ENCODE peak calls at places on chromosomes 11 and 22, in six cellular contexts. G, X, C, D, Z and K are unnamed samples.

GRCh38 chr11:15965562-15966250 is 390.6 kb downstream of the SOX6 start:
- DNase-seq in G (no peak), X (no peak), C (no peak), D (no peak), Z (no peak), K (peak; percentile 74)

GRCh38 chr11:15038963-15039362 is 34.4 kb upstream of the CALCB start:
- DNase-seq in G (no peak), X (peak; percentile 51), C (no peak), D (peak; percentile 23), Z (no peak), K (no peak)

GRCh38 chr11:126485021-126485781 is 129.7 kb downstream of the ST3GAL4 start:
- DNase-seq in G (no peak), X (peak; percentile 78), C (no peak), D (no peak), Z (no peak), K (no peak)

GRCh38 chr11:33699515-33700424 is 856 bp downstream of the C11orf91 start:
- DNase-seq in G (peak; percentile 77), X (peak; percentile 51), C (peak; percentile 5), D (no peak), Z (no peak), K (no peak)

GRCh38 chr11:4539603-4540219 is 5.3 kb upstream of the OR52M1 start:
- DNase-seq in G (peak; percentile 60), X (peak; percentile 67), C (peak; percentile 38), D (peak; percentile 63), Z (peak; percentile 23), K (no peak)

GRCh38 chr11:44621784-44622183 is 56.3 kb downstream of the CD82 start:
- DNase-seq in G (peak; percentile 45), X (no peak), C (no peak), D (no peak), Z (no peak), K (no peak)

GRCh38 chr22:20421507-20421874 is 16.1 kb downstream of the SCARF2 start:
- DNase-seq in G (no peak), X (no peak), C (no peak), D (no peak), Z (no peak), K (no peak)

GRCh38 chr11:66419825-66420224 is 1.0 kb upstream of the NPAS4 start:
- DNase-seq in G (no peak), X (no peak), C (no peak), D (peak; percentile 85), Z (no peak), K (no peak)

GRCh38 chr11:61126266-61126665 is 24.0 kb downstream of the CD5 start:
- DNase-seq in G (peak; percentile 88), X (no peak), C (no peak), D (peak; percentile 56), Z (no peak), K (no peak)

GRCh38 chr11:132466983-132467382 is 1065.3 kb downstream of the OPCML start:
- DNase-seq in G (no peak), X (no peak), C (no peak), D (peak; percentile 37), Z (no peak), K (no peak)

GRCh38 chr11:63289658-63290057 is 46.3 kb upstream of the SLC22A25 start:
- DNase-seq in G (no peak), X (no peak), C (no peak), D (no peak), Z (no peak), K (no peak)

GRCh38 chr11:93567406-93567819 is 24.2 kb upstream of the SMCO4 start:
- DNase-seq in G (peak; percentile 91), X (peak; percentile 35), C (no peak), D (no peak), Z (no peak), K (no peak)

GRCh38 chr11:123173040-123173855 is 21.8 kb downstream of the CLMP start:
- DNase-seq in G (no peak), X (peak; percentile 98), C (no peak), D (no peak), Z (no peak), K (peak; percentile 96)

GRCh38 chr22:19105867-19106802 is 16.1 kb downstream of the DGCR2 start:
- DNase-seq in G (no peak), X (no peak), C (peak; percentile 64), D (peak; percentile 47), Z (peak; percentile 11), K (no peak)

GRCh38 chr11:134662629-134663360 is 250.8 kb upstream of the B3GAT1 start:
- DNase-seq in G (no peak), X (no peak), C (no peak), D (no peak), Z (no peak), K (no peak)

GRCh38 chr11:11177156-11177808 is 175.8 kb downstream of the CSNK2A3 start:
- DNase-seq in G (no peak), X (no peak), C (no peak), D (no peak), Z (no peak), K (peak; percentile 25)

GRCh38 chr22:48084041-48084748 is 1321.7 kb downstream of the TBC1D22A start:
- DNase-seq in G (no peak), X (no peak), C (no peak), D (peak; percentile 25), Z (no peak), K (no peak)

GRCh38 chr11:105719073-105719846 is 109.4 kb downstream of the GRIA4 start:
- DNase-seq in G (no peak), X (no peak), C (no peak), D (no peak), Z (no peak), K (no peak)

GRCh38 chr11:35751664-35752061 is 89.1 kb downstream of the TRIM44 start:
- DNase-seq in G (no peak), X (no peak), C (no peak), D (no peak), Z (no peak), K (peak; percentile 80)

DNA sequence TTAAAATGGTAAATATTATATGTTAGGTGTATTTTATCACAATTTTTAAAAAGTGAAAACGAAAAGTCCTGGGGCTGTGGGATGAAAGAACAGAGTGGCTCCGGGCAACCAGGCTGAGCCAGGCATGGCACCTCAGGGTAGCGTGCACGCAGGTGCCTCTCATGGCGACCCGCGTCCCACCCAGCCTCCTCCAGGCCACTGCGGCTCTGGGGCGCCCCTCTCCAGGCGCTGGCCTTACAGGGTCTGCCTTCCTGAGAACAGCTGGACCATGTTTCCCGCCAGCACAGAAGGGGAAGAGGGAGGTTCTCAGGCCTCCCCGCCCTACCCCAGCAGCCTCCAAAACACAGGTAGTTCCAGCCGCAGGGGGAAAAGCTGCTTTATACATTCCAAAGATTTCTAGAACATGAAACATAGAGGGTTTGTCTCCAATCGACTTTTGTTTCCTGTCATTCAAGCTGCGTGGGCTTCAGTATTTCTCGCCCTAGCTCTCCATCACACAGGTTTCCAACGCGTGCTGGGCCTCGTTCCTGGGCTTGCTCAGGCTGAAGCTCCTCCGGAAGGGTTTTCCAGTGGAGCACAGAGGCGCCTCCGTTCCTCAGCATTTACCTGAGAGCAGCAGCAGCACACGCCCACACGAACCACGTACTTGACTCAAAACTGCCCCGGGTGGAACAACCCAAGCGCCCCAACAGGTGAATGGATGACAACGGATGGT is 10.5 kb downstream of the EHD1 start:
- DNase-seq in G (no peak), X (no peak), C (no peak), D (no peak), Z (no peak), K (peak; percentile 90)
- H3K4me1 ChIP-seq in G (peaks cover 49% of the 10 kb centered on the region), X (peaks cover 63% of the 10 kb centered on the region), C (peaks cover 99% of the 10 kb centered on the region), D (peaks cover 36% of the 10 kb centered on the region), Z (peaks cover 100% of the 10 kb centered on the region), K (peaks cover 49% of the 10 kb centered on the region)

GRCh38 chr22:45302047-45302446 is 7.7 kb upstream of the FAM118A start:
- DNase-seq in G (no peak), X (peak; percentile 95), C (no peak), D (no peak), Z (no peak), K (no peak)

GRCh38 chr22:45302751-45303150 is 7.0 kb upstream of the FAM118A start:
- DNase-seq in G (no peak), X (no peak), C (no peak), D (no peak), Z (no peak), K (peak; percentile 66)

GRCh38 chr22:45305456-45306065 is 4.2 kb upstream of the FAM118A start:
- DNase-seq in G (no peak), X (no peak), C (no peak), D (no peak), Z (no peak), K (no peak)

GRCh38 chr22:45306139-45306538 is 3.6 kb upstream of the FAM118A start:
- DNase-seq in G (no peak), X (no peak), C (no peak), D (no peak), Z (no peak), K (no peak)

GRCh38 chr22:45304971-45305370 is 4.8 kb upstream of the FAM118A start:
- DNase-seq in G (no peak), X (no peak), C (no peak), D (no peak), Z (no peak), K (no peak)
- H3K27ac ChIP-seq in G (no peak overlapping the region), X (no peak overlapping the region), C (no peak overlapping the region), D (no peak overlapping the region), Z (no peak overlapping the region), K (peak overlapping the region; percentile 79)

GRCh38 chr22:34324763-34325162 is 404.5 kb upstream of the LARGE1 start:
- DNase-seq in G (peak; percentile 60), X (no peak), C (no peak), D (no peak), Z (no peak), K (no peak)

DNA sequence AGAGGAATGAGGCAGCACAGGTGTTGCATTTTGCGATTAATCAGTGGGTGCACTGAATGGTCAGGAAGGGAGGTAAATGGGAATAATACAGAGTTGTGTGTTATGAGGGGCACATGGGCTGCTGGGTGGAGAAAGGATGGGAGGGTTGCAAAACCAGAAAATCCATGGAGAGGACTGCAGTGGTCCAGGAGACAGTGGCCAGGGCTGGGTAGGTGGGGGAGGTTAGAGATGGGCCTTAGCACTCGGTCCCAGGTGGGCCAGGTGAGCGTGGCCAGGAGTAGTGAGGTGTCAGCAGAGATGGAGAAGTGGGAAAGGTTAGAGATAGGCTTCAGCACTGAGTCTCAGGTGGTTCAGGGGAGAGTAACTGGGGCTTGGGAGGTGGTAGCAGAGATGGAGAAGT is 399.1 kb upstream of the LARGE1 start:
- DNase-seq in G (no peak), X (no peak), C (no peak), D (no peak), Z (no peak), K (no peak)
- H3K27me3 ChIP-seq in G (no peaks in the 10 kb centered on the region), X (no peaks in the 10 kb centered on the region), C (no peaks in the 10 kb centered on the region), D (no peaks in the 10 kb centered on the region), Z (no peaks in the 10 kb centered on the region), K (no peaks in the 10 kb centered on the region)

DNA sequence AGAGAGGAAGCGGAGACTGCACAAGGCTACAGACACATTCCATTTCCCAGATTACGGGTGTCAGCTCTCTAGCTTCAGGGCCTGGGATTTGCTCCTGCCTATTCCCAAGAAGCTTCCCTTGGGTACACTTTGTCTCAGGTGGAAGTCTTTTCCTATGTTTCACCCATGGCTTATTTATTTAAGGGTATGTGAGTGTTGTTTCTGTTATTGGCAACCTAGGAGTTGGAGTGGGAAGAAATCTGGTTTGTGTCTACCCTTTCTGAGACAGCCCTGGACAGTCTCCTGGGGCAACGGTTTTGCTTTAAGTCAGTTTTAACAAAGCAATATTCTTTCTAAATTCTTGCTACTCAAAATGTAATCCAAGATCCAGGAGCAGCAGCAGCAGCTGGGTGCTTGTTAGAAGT is 127.0 kb downstream of the MICAL2 start:
- DNase-seq in G (peak; percentile 60), X (no peak), C (no peak), D (no peak), Z (no peak), K (no peak)
- H3K4me1 ChIP-seq in G (peaks cover 10% of the 10 kb centered on the region), X (peaks cover 27% of the 10 kb centered on the region), C (peaks cover 10% of the 10 kb centered on the region), D (peaks cover 5% of the 10 kb centered on the region), Z (peaks cover 31% of the 10 kb centered on the region), K (peaks cover 3% of the 10 kb centered on the region)